ENCODE peak calls at places on chromosome 21, in five cellular contexts. Z is esophagus squamous epithelium, I is heart left ventricle, R is ovary, Y is adrenal gland. C is an unnamed sample. For H3K4me1, the result is how much of the 10 kb centered on the place peaks cover.

GRCh38 chr21:45308211-45309068 is 20.7 kb upstream of the POFUT2 start:
- DNase-seq in Z (no peak), I (peak), R (peak), Y (peak), C (no peak)

GRCh38 chr21:22961248-22961647 is 1963.0 kb downstream of the NCAM2 start:
- DNase-seq in Z (no peak), I (no peak), R (no peak), Y (no peak), C (no peak)

GRCh38 chr21:38506606-38507331 is 8.5 kb upstream of the ERG start:
- DNase-seq in Z (no peak), I (no peak), R (no peak), Y (no peak), C (no peak)

GRCh38 chr21:28823464-28823863 is 169.2 kb downstream of the LTN1 start:
- DNase-seq in Z (no peak), I (no peak), R (no peak), Y (no peak), C (no peak)

GRCh38 chr21:26842976-26843911 is 2.0 kb downstream of the ADAMTS1 start:
- DNase-seq in Z (no peak), I (peak), R (peak), Y (peak), C (peak)

GRCh38 chr21:45767071-45768006 is 123.8 kb downstream of the PCBP3 start:
- DNase-seq in Z (no peak), I (no peak), R (no peak), Y (no peak), C (no peak)

GRCh38 chr21:34779860-34780259 is 111.1 kb downstream of the CLIC6 start:
- DNase-seq in Z (no peak), I (no peak), R (no peak), Y (no peak), C (no peak)

GRCh38 chr21:26843912-26844257 is 1.3 kb downstream of the ADAMTS1 start:
- DNase-seq in Z (no peak), I (no peak), R (no peak), Y (no peak), C (peak)

GRCh38 chr21:45269861-45270260 is 17.8 kb downstream of the POFUT2 start:
- DNase-seq in Z (no peak), I (peak), R (peak), Y (no peak), C (no peak)

GRCh38 chr21:36212513-36212780 is 55.8 kb downstream of the DOP1B start:
- DNase-seq in Z (no peak), I (no peak), R (no peak), Y (no peak), C (no peak)

GRCh38 chr21:15003463-15004135 is 61.2 kb downstream of the NRIP1 start:
- DNase-seq in Z (no peak), I (no peak), R (no peak), Y (peak), C (no peak)

GRCh38 chr21:15848632-15849031 is 118.8 kb downstream of the USP25 start:
- DNase-seq in Z (no peak), I (no peak), R (no peak), Y (no peak), C (peak)

GRCh38 chr21:34813266-34813886 is 144.6 kb downstream of the CLIC6 start:
- DNase-seq in Z (no peak), I (no peak), R (no peak), Y (no peak), C (peak)

GRCh38 chr21:14306143-14306907 is 76.6 kb downstream of the HSPA13 start:
- DNase-seq in Z (no peak), I (no peak), R (no peak), Y (no peak), C (no peak)

GRCh38 chr21:44353200-44353970 is at the start of gene TRPM2:
- DNase-seq in Z (no peak), I (peak), R (no peak), Y (peak), C (no peak)

GRCh38 chr21:44463716-44464115 is 8.4 kb downstream of the LRRC3 start:
- DNase-seq in Z (no peak), I (peak), R (peak), Y (no peak), C (no peak)

GRCh38 chr21:18023099-18023498 is 203.9 kb upstream of the C21orf91 start:
- DNase-seq in Z (no peak), I (no peak), R (no peak), Y (no peak), C (no peak)

GRCh38 chr21:46144464-46145070 is 10.8 kb downstream of the FTCD start:
- DNase-seq in Z (no peak), I (no peak), R (peak), Y (no peak), C (no peak)

GRCh38 chr21:46096596-46096981 is 1.3 kb upstream of the COL6A2 start:
- DNase-seq in Z (no peak), I (no peak), R (peak), Y (no peak), C (no peak)

GRCh38 chr21:15687208-15687607 is 42.6 kb upstream of the USP25 start:
- DNase-seq in Z (no peak), I (no peak), R (no peak), Y (no peak), C (no peak)

GRCh38 chr21:15160136-15160535 is 95.3 kb upstream of the NRIP1 start:
- DNase-seq in Z (no peak), I (no peak), R (no peak), Y (no peak), C (no peak)

GRCh38 chr21:34771512-34772028 is 102.8 kb downstream of the CLIC6 start:
- DNase-seq in Z (no peak), I (no peak), R (no peak), Y (no peak), C (peak)

GRCh38 chr21:20739421-20739820 is 258.8 kb upstream of the NCAM2 start:
- DNase-seq in Z (no peak), I (no peak), R (no peak), Y (peak), C (no peak)

GRCh38 chr21:34336756-34337391 is 26.9 kb upstream of the KCNE2 start:
- DNase-seq in Z (no peak), I (no peak), R (no peak), Y (peak), C (no peak)

GRCh38 chr21:35077975-35078374 is 28.9 kb upstream of the RUNX1 start:
- DNase-seq in Z (no peak), I (no peak), R (no peak), Y (no peak), C (peak)

GRCh38 chr21:38848187-38848609 is 42.5 kb downstream of the ETS2 start:
- DNase-seq in Z (no peak), I (peak), R (no peak), Y (no peak), C (no peak)

GRCh38 chr21:25572895-25573310 is 34.4 kb downstream of the MRPL39 start:
- DNase-seq in Z (no peak), I (no peak), R (no peak), Y (no peak), C (no peak)
- H3K27ac ChIP-seq in Z (no peak), I (peak), R (no peak), Y (no peak), C (no peak)

GRCh38 chr21:33229099-33229775 is 501 bp upstream of the IFNAR2 start:
- DNase-seq in Z (no peak), I (no peak), R (no peak), Y (no peak), C (no peak)

GRCh38 chr21:33231526-33231925 is 1.8 kb downstream of the IFNAR2 start:
- DNase-seq in Z (no peak), I (no peak), R (no peak), Y (no peak), C (no peak)

GRCh38 chr21:33229776-33230517 is at the start of gene IFNAR2:
- DNase-seq in Z (no peak), I (peak), R (peak), Y (peak), C (peak)

GRCh38 chr21:33232640-33233039 is 2.9 kb downstream of the IFNAR2 start:
- DNase-seq in Z (no peak), I (no peak), R (no peak), Y (no peak), C (no peak)

DNA sequence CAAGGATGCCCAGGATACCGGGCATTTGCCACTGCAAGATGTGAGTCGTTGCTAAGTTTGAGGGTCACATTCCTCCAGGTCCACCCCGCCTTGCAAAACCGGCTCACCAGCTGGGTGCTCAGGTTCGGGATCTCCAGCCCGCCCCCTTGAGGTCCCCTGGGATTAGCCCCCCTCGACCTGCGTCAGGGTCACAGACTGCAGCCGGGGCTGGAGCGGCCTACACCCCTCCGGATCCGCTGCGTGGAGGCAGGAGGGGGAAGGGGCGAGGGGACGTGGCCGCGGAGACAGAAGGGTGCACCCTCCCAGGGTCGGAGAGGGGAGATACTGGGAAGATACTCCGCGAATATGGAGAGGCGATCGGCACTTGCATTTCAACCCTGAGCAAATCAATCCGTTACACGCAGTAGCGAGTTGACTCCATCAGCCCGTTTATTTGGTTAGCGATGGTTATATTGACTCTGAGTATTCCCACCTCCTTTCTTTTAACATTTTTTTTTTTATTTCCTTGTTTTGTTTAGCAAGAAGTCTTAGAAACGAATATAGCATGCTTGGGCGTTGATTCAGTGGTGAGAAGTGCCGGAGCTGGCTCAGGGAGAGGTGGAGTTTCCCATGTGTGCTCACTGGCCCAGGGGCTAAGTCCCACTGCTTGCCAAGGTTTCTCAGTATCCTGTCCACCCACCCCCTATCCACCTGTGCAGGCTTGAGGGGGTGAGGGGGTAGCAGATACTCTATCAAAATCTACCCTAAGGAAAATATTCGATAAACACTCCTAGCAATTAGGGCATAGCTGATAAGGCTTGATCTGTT is 983 bp downstream of the IFNAR2 start:
- DNase-seq in Z (no peak), I (peak), R (peak), Y (peak), C (no peak)
- TF ChIP-seq CTCF in Z (no peak), I (no peak), R (no peak), Y (no peak), C (peak)

DNA sequence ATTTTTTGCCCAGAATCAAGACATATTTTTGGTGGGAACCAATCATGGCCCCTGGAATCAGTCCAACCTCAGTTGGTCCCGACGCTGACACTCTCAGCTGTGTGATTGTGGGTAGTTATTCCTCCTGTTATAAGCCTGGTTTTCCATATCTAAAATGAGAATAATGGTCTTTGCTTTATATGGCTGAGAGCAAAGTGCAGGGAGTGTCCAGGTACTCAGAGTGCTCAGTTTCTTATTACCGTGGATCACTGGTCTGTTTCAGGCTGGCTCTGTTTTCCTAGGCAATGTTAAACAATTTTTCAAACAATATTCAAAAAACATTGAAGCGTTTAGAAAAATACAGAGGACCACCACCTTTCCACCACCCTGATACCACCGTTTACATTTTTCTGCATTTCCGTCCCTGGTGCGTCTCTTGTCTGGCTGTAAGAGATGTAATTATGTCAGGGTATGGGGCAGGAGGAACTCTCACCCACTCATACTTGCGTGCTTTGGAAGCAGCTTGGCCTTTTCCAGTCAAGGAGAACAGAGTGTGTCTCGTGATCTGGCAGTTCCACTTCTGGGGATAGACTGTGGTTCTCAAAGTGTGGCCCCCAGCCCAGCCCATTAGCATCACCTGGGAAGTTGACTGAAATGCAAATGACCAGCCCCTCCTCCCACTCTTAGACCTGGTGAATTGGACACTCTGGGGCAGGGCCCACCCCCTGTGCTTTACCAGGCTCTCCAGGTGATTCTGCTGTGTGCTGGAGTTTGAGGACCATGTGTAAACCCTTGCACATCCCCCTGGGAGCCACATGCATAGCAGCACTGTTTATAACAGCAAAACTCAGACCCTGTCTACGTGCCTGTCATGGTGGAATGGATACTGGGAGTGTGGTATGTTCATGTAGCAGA is 6.8 kb downstream of the MX1 start:
- DNase-seq in Z (no peak), I (no peak), R (no peak), Y (no peak), C (no peak)
- H3K4me1 ChIP-seq in Z (under half), I (under half), R (under half), Y (under half), C (under half)

GRCh38 chr21:37223804-37224345 is 43.3 kb downstream of the VPS26C start:
- DNase-seq in Z (no peak), I (no peak), R (no peak), Y (no peak), C (no peak)
- H3K27ac ChIP-seq in Z (no peak), I (peak), R (no peak), Y (no peak), C (no peak)

DNA sequence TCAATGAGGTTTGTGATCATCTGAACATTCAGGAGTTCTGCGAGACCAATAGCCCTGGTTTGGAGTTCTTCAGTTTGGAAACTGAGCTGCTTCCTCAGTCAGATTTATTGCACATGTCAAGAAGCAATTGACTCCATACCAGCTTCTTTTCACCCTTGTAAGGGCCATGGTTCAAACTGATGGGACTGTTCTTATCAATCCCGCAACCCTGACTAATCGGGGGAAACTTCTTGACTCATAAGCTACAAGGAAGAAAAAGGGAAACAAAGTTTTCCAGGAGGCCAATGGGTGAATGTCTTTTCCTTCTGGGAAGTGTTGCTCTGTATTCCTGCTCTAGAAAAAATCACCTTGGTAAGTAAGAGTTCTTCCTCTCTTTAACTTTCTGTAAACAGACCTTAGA is 187.9 kb downstream of the MIS18A start:
- DNase-seq in Z (no peak), I (no peak), R (no peak), Y (no peak), C (no peak)
- TF ChIP-seq CTCF in Z (no peak), I (no peak), R (no peak), Y (no peak), C (no peak)

DNA sequence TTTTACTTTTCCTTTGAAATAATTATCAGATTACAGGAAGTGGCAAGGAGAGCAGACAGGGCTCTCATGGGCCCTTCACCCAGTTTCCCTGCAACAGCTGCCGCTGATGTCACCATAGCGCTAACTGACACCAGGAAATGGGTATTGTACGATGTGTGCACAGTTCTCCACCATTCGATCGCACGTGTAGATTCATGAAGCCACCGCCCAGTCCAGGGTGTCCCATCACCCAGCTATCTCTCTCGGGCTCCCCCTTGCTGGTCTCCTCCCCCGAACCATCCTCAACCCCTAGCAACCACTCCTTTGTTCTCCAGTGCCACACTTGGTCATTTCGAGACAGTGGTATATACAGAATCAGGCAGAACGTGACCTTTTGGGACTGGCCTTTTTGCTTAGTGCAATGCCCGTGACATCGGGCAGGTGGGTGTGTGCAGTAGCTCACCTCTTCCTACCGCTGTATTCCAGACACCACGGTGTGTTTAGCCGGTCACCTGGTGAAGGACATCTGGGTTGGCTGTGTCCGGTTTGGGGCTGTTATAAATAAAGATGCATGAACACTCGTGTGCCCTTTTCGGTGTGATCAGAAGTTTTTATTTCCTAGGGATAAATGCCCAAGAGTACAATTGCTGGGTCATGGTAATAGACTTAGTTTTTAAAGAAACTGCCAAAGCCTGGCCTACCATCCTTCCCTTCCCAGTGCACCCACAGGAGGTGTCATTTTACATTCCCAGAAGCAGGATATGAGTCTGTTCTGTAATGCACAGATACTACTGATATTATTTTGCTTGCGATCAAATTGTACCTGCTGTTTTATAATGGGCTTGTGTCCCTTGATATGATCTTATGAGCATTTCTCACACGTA is 118.5 kb downstream of the CRYAA start:
- DNase-seq in Z (no peak), I (peak), R (no peak), Y (no peak), C (no peak)
- H3K4me1 ChIP-seq in Z (under half), I (under half), R (under half), Y (under half), C (under half)